ENCODE peak calls at places on chromosomes 12 and 14, in ten cellular contexts. R is tibial artery, T is testis, H is astrocyte of the spinal cord, C is brain microvascular endothelial cell, D is fibroblast of pulmonary artery, I is upper lobe of left lung, N is fibroblast of villous mesenchyme, Z is ovary, Q is astrocyte of the cerebellum. M is an unnamed sample.

GRCh38 chr12:106096376-106096775 is 42.4 kb downstream of the NUAK1 start:
- DNase-seq in N (peak; percentile 76), H (peak; percentile 54), Z (no peak), D (peak; percentile 20), I (no peak), T (peak; percentile 73), R (peak; percentile 87), Q (no peak), C (no peak), M (no peak)

GRCh38 chr12:13534645-13535398 is 338.3 kb downstream of the EMP1 start:
- DNase-seq in I (no peak), T (peak; percentile 81), N (peak; percentile 39), D (peak; percentile 60), R (peak; percentile 80), C (peak; percentile 48), Z (peak; percentile 36), Q (peak; percentile 28), H (peak; percentile 50), M (peak; percentile 72)

GRCh38 chr12:120866143-120866542 is 38.0 kb downstream of the SPPL3 start:
- DNase-seq in R (no peak), D (peak; percentile 82), H (no peak), Q (no peak), T (no peak), C (no peak), Z (no peak), I (no peak), N (peak; percentile 83), M (no peak)

GRCh38 chr14:69708049-69708448 is 58.9 kb upstream of the SRSF5 start:
- DNase-seq in N (no peak), H (no peak), D (no peak), R (no peak), C (no peak), Q (no peak), Z (no peak), T (no peak), I (no peak), M (no peak)

GRCh38 chr12:4353785-4354208 is 25.7 kb downstream of the FGF23 start:
- DNase-seq in Q (peak; percentile 6), C (no peak), R (no peak), I (no peak), N (no peak), H (peak; percentile 4), Z (no peak), D (peak; percentile 18), T (no peak), M (no peak)

GRCh38 chr12:57632898-57633825 is at the start of gene B4GALNT1:
- DNase-seq in Q (no peak), R (no peak), D (peak; percentile 53), C (no peak), I (peak; percentile 94), Z (peak; percentile 66), H (peak; percentile 47), T (peak; percentile 71), N (peak; percentile 52), M (peak; percentile 71)

GRCh38 chr12:104699489-104700194 is 242.9 kb downstream of the CHST11 start:
- DNase-seq in R (no peak), T (no peak), D (no peak), Q (no peak), Z (no peak), N (no peak), C (no peak), H (no peak), I (no peak), M (no peak)

GRCh38 chr12:124700810-124701594 is 133.6 kb upstream of the NCOR2 start:
- DNase-seq in C (no peak), D (peak; percentile 73), H (peak; percentile 60), R (no peak), N (peak; percentile 33), I (no peak), T (peak; percentile 74), Q (no peak), Z (no peak), M (peak; percentile 76)

GRCh38 chr12:65010437-65010836 is 110.7 kb downstream of the WIF1 start:
- DNase-seq in Z (no peak), T (no peak), Q (no peak), I (no peak), N (no peak), C (no peak), R (no peak), H (no peak), D (no peak), M (no peak)

GRCh38 chr12:42409471-42409870 is 83.5 kb downstream of the PPHLN1 start:
- DNase-seq in R (no peak), C (no peak), I (no peak), Q (no peak), D (no peak), N (no peak), H (no peak), T (no peak), Z (no peak), M (no peak)

DNA sequence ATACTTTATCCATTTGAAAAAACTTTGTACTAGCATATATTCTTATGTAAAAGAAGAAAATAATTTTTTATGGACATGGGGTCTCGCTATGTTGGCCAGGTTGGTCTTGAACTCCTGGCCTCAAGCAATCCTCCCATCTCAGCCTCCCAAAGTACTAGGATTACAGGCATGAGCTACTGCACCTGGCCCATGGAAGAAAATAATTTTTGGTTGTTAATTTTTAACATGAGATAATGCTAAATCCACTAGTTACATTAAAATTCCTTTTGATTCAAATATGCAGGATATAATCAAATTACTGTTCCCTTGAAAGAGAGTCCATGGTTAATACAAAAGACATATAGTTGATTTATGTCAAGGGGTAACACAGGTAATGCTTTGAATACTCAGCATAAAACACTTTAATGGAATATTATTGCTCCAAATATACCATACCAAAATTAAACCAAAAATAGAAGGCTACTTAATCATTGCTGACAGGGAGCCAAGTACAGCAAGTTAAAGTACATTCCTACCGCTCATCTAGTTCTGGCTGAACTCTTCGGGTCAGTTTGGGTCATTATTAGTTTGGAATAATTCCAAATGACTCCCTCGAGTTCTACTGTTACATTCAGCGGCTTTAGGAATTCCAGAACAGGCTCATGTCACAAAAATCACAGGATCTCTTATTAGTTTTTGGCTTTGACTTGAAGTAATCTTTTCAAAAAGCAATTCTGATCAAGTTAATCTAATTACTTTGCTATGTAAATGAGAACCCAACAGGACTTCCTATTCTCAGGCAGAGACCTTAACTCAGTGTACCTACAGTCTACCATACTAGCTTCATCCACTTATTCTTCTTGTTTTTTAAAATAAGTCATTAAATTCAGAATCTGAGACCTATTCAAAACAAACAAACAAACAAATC is 6.1 kb downstream of the SOS2 start:
- DNase-seq in Z (no peak), C (peak; percentile 82), Q (peak; percentile 73), I (no peak), D (peak; percentile 82), H (peak; percentile 85), R (no peak), N (peak; percentile 76), T (peak; percentile 40), M (no peak)
- H3K4me3 ChIP-seq in Z (no peak overlapping the region), C (no peak overlapping the region), Q (peak overlapping the region; percentile 1), I (no peak overlapping the region), D (no peak overlapping the region), H (no peak overlapping the region), R (no peak overlapping the region), N (no peak overlapping the region), T (no peak overlapping the region), M (no peak overlapping the region)

GRCh38 chr14:99838555-99839193 is 45.5 kb downstream of the EML1 start:
- DNase-seq in T (no peak), D (peak; percentile 39), Z (no peak), R (no peak), N (peak; percentile 36), Q (peak; percentile 72), C (peak; percentile 12), I (peak; percentile 91), H (peak; percentile 62), M (peak; percentile 83)
- H3K4me3 ChIP-seq in T (no peak overlapping the region), D (no peak overlapping the region), Z (no peak overlapping the region), R (no peak overlapping the region), N (no peak overlapping the region), Q (no peak overlapping the region), C (no peak overlapping the region), I (no peak overlapping the region), H (no peak overlapping the region), M (no peak overlapping the region)

DNA sequence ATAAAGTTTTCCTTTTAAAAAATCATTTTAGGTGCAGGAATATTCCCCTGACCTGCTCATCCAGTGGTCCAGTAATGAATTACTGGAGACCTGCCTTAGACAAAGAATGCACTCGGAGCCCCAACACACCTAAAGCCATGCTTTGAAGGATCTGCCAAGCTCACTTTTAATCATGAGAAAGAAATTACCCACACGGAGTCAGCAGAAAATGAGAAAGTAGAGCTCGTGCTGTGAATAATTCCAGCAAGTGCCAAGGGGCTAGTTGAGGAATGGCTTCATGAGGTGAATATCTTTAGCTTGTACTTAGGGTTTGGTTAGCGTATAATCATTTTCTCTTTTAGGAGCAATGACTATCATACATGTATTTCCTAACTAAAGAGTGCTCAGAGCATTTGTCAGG is 98.2 kb downstream of the RMST start:
- DNase-seq in N (no peak), C (no peak), R (no peak), D (no peak), T (no peak), Z (no peak), Q (peak; percentile 70), H (no peak), I (no peak), M (no peak)
- H3K4me3 ChIP-seq in N (no peak overlapping the region), C (no peak overlapping the region), R (no peak overlapping the region), D (no peak overlapping the region), T (no peak overlapping the region), Z (no peak overlapping the region), Q (no peak overlapping the region), H (no peak overlapping the region), I (no peak overlapping the region), M (no peak overlapping the region)

GRCh38 chr12:25707056-25707455 is 154.0 kb upstream of the LMNTD1 start:
- DNase-seq in Z (no peak), N (no peak), R (no peak), T (no peak), Q (no peak), H (no peak), D (no peak), I (no peak), C (no peak), M (no peak)

GRCh38 chr12:25713264-25713663 is 160.2 kb upstream of the LMNTD1 start:
- DNase-seq in Q (no peak), Z (no peak), D (no peak), N (no peak), I (no peak), H (no peak), T (no peak), C (no peak), R (no peak), M (no peak)

GRCh38 chr12:25708661-25709060 is 155.6 kb upstream of the LMNTD1 start:
- DNase-seq in Z (no peak), R (no peak), T (no peak), D (peak; percentile 51), Q (no peak), I (no peak), N (no peak), C (no peak), H (no peak), M (no peak)

GRCh38 chr12:25712169-25712568 is 159.1 kb upstream of the LMNTD1 start:
- DNase-seq in Z (no peak), C (no peak), R (no peak), D (no peak), Q (no peak), H (no peak), N (no peak), T (no peak), I (no peak), M (no peak)

DNA sequence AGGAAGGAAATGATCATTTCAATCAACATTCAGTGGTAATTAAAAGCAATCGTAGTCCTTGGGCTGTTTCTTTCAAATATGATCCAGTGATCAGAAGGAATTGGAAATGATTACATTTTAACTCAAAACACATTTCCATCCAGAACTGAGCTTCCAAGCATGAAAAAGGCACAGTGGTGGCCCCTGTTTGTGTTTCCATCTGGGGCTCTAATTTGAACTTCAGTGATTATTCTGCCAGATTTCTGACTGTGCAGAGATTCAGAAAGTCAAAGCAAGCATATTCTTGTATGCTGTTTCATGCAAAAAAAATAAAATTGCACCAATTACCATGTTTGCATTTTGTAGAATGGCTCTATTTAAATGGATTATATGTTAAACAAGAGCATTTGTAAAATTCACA is 157.1 kb upstream of the LMNTD1 start:
- DNase-seq in C (no peak), Z (no peak), R (no peak), Q (no peak), I (no peak), D (no peak), H (no peak), T (no peak), N (no peak), M (no peak)
- H3K4me3 ChIP-seq in C (no peak overlapping the region), Z (no peak overlapping the region), R (no peak overlapping the region), Q (no peak overlapping the region), I (no peak overlapping the region), D (no peak overlapping the region), H (no peak overlapping the region), T (no peak overlapping the region), N (no peak overlapping the region), M (no peak overlapping the region)